ENCODE peak calls at places on chromosome 17, in nine cellular contexts. B is renal cortical epithelial cell; I is fibroblast of pulmonary artery; S is adipocyte; A is AG20443; D is NCI-H510A treated with DMSO at 0.1 percent for 48 hours; V is activated naive CD4-positive, alpha-beta T cell treated with anti-CD3 and anti-CD28 coated beads, Interleukin-2, amount 50 U/mL, for 72 hours; F is epithelial cell of prostate; H is sigmoid colon. Q is an unnamed sample.

GRCh38 chr17:33225509-33225908 is 67.6 kb downstream of the ASIC2 start:
- DNase-seq in B (peak), I (no peak), S (no peak), A (no peak), D (no peak), V (no peak), F (no peak), H (no peak), Q (no peak)

GRCh38 chr17:66812571-66812970 is 22.3 kb upstream of the CACNG5 start:
- DNase-seq in B (no peak), I (no peak), S (no peak), A (no peak), D (no peak), V (no peak), F (no peak), H (peak), Q (no peak)

GRCh38 chr17:60134396-60135159 is 15.2 kb upstream of the CA4 start:
- DNase-seq in B (no peak), I (peak), S (peak), A (peak), D (no peak), V (no peak), F (no peak), H (peak), Q (peak)

GRCh38 chr17:68437979-68438877 is 19.1 kb downstream of the WIPI1 start:
- DNase-seq in B (no peak), I (peak), S (no peak), A (no peak), D (peak), V (no peak), F (no peak), H (no peak), Q (peak)

GRCh38 chr17:39688945-39689344 is 1.1 kb upstream of the PGAP3 start:
- DNase-seq in B (peak), I (no peak), S (no peak), A (no peak), D (no peak), V (no peak), F (no peak), H (no peak), Q (no peak)

GRCh38 chr17:14048169-14048568 is 21.1 kb upstream of the COX10 start:
- DNase-seq in B (no peak), I (no peak), S (no peak), A (peak), D (no peak), V (no peak), F (no peak), H (no peak), Q (no peak)

GRCh38 chr17:37475713-37476420 is 13.8 kb upstream of the DUSP14 start:
- DNase-seq in B (no peak), I (no peak), S (no peak), A (no peak), D (no peak), V (no peak), F (no peak), H (no peak), Q (no peak)

GRCh38 chr17:70636517-70637133 is 467.3 kb downstream of the KCNJ2 start:
- DNase-seq in B (peak), I (peak), S (peak), A (peak), D (peak), V (no peak), F (no peak), H (no peak), Q (no peak)

GRCh38 chr17:10881959-10882358 is 44.1 kb upstream of the PIRT start:
- DNase-seq in B (no peak), I (no peak), S (no peak), A (no peak), D (no peak), V (no peak), F (no peak), H (no peak), Q (no peak)

GRCh38 chr17:29036584-29036983 is 6.4 kb upstream of the PIPOX start:
- DNase-seq in B (no peak), I (no peak), S (no peak), A (no peak), D (no peak), V (no peak), F (no peak), H (no peak), Q (no peak)

GRCh38 chr17:39486242-39486641 is 25.0 kb downstream of the CDK12 start:
- DNase-seq in B (peak), I (peak), S (peak), A (peak), D (no peak), V (no peak), F (no peak), H (peak), Q (no peak)

GRCh38 chr17:31391496-31391949 is at the start of gene RAB11FIP4:
- DNase-seq in B (no peak), I (peak), S (peak), A (peak), D (peak), V (no peak), F (no peak), H (no peak), Q (no peak)

GRCh38 chr17:2178798-2179505 is 124.0 kb downstream of the HIC1 start:
- DNase-seq in B (no peak), I (no peak), S (no peak), A (no peak), D (no peak), V (no peak), F (no peak), H (no peak), Q (no peak)

GRCh38 chr17:29042679-29043538 is at the start of gene PIPOX:
- DNase-seq in B (peak), I (peak), S (peak), A (no peak), D (peak), V (no peak), F (no peak), H (no peak), Q (no peak)

GRCh38 chr17:31452561-31453110 is 61.2 kb downstream of the RAB11FIP4 start:
- DNase-seq in B (no peak), I (no peak), S (no peak), A (no peak), D (no peak), V (no peak), F (no peak), H (no peak), Q (no peak)

GRCh38 chr17:81000089-81000630 is 8.5 kb downstream of the CHMP6 start:
- DNase-seq in B (no peak), I (no peak), S (no peak), A (no peak), D (no peak), V (no peak), F (no peak), H (no peak), Q (no peak)

GRCh38 chr17:62001105-62001504 is 64.0 kb downstream of the MED13 start:
- DNase-seq in B (no peak), I (no peak), S (no peak), A (no peak), D (no peak), V (no peak), F (no peak), H (no peak), Q (no peak)

GRCh38 chr17:38403491-38403890 is 24.8 kb upstream of the ARHGAP23 start:
- DNase-seq in B (no peak), I (peak), S (no peak), A (peak), D (peak), V (no peak), F (no peak), H (no peak), Q (no peak)

GRCh38 chr17:63542942-63543821 is 7.1 kb upstream of the DCAF7 start:
- DNase-seq in B (no peak), I (no peak), S (no peak), A (peak), D (peak), V (no peak), F (no peak), H (no peak), Q (no peak)

GRCh38 chr17:56172517-56172982 is 19.3 kb downstream of the ANKFN1 start:
- DNase-seq in B (no peak), I (no peak), S (peak), A (no peak), D (peak), V (no peak), F (no peak), H (peak), Q (no peak)

GRCh38 chr17:81317436-81317821 is 22.3 kb upstream of the SLC38A10 start:
- DNase-seq in B (no peak), I (no peak), S (no peak), A (no peak), D (no peak), V (no peak), F (no peak), H (no peak), Q (no peak)

GRCh38 chr17:48137658-48138057 is 30.1 kb downstream of the SNX11 start:
- DNase-seq in B (no peak), I (no peak), S (no peak), A (no peak), D (no peak), V (no peak), F (no peak), H (no peak), Q (no peak)

GRCh38 chr17:45307290-45308015 is 9.4 kb downstream of the MAP3K14 start:
- DNase-seq in B (peak), I (peak), S (peak), A (peak), D (no peak), V (peak), F (no peak), H (no peak), Q (no peak)

GRCh38 chr17:45651145-45651713 is 132.9 kb upstream of the CRHR1 start:
- DNase-seq in B (no peak), I (no peak), S (no peak), A (no peak), D (no peak), V (no peak), F (no peak), H (no peak), Q (no peak)

GRCh38 chr17:49361129-49361901 is 735 bp downstream of the ZNF652 start:
- DNase-seq in B (peak), I (peak), S (peak), A (no peak), D (peak), V (peak), F (no peak), H (peak), Q (peak)

GRCh38 chr17:79226037-79226436 is 151.4 kb downstream of the ENGASE start:
- DNase-seq in B (no peak), I (no peak), S (no peak), A (no peak), D (no peak), V (no peak), F (no peak), H (no peak), Q (no peak)

Q was measured in central memory CD4-positive, alpha-beta T cell.